ENCODE peak calls at places on chromosomes 1 and 21, in ten cellular contexts. Z is activated naive CD4-positive, alpha-beta T cell; V is activated CD4-positive, alpha-beta T cell treated with anti-CD3 and anti-CD28 coated beads, Interleukin-2, amount 10 ng/mL, durations not matched to agents 7 days and 5 days; Q is tibial artery; M is astrocyte of the hippocampus; L is hippocampal formation; C is glutamatergic neuron; N is NAMALWA; E is left kidney; X is type B pancreatic cell. W is an unnamed sample.

GRCh38 chr1:58934711-58935110 is 150.9 kb upstream of the JUN start:
- DNase-seq in Q (no peak), M (no peak), Z (no peak), N (no peak), L (no peak), X (no peak), C (no peak), E (no peak), V (no peak), W (no peak)

GRCh38 chr1:43653339-43653738 is 3.4 kb downstream of the KDM4A start:
- DNase-seq in Q (no peak), E (peak; percentile 10), Z (no peak), L (peak; percentile 29), C (peak; percentile 39), V (peak; percentile 16), X (no peak), M (peak; percentile 45), N (peak; percentile 60), W (no peak)

GRCh38 chr1:2192031-2192995 is 2.3 kb downstream of the FAAP20 start:
- DNase-seq in L (no peak), C (no peak), Z (no peak), E (no peak), M (peak; percentile 77), V (no peak), Q (no peak), X (no peak), N (no peak), W (no peak)

GRCh38 chr1:236214761-236215160 is 67.0 kb downstream of the ERO1B start:
- DNase-seq in C (no peak), L (no peak), X (no peak), M (no peak), N (no peak), Z (no peak), Q (no peak), V (no peak), E (no peak), W (no peak)

GRCh38 chr1:177959793-177960515 is 9.9 kb downstream of the SEC16B start:
- DNase-seq in V (no peak), Q (no peak), C (no peak), Z (no peak), L (peak; percentile 62), E (peak; percentile 29), M (peak; percentile 61), X (no peak), N (peak; percentile 26), W (no peak)

GRCh38 chr1:10643607-10644306 is 152.7 kb downstream of the CASZ1 start:
- DNase-seq in X (no peak), N (no peak), V (no peak), Z (no peak), E (no peak), C (no peak), Q (no peak), M (no peak), L (no peak), W (no peak)

GRCh38 chr1:26913754-26914619 is at the start of gene NR0B2:
- DNase-seq in L (no peak), N (peak; percentile 46), Q (no peak), X (no peak), Z (no peak), V (no peak), E (peak; percentile 59), C (no peak), M (no peak), W (no peak)

GRCh38 chr1:202551683-202552082 is 158.6 kb downstream of the SYT2 start:
- DNase-seq in E (no peak), C (no peak), V (no peak), X (no peak), N (no peak), L (no peak), Q (no peak), Z (no peak), M (peak; percentile 39), W (no peak)

GRCh38 chr1:160211010-160211790 is 6.0 kb downstream of the PEA15 start:
- DNase-seq in V (no peak), N (no peak), Q (no peak), M (peak; percentile 62), X (no peak), E (peak; percentile 31), Z (no peak), L (peak; percentile 67), C (no peak), W (no peak)

GRCh38 chr1:16187748-16188401 is 24.6 kb downstream of the ARHGEF19 start:
- DNase-seq in N (peak; percentile 90), X (no peak), L (no peak), V (peak; percentile 77), E (peak; percentile 84), Z (peak; percentile 64), Q (peak; percentile 86), M (peak; percentile 96), C (peak; percentile 85), W (peak; percentile 48)

GRCh38 chr1:223125249-223125648 is 17.8 kb downstream of the TLR5 start:
- DNase-seq in Z (no peak), L (no peak), V (no peak), C (no peak), Q (no peak), N (no peak), X (no peak), M (no peak), E (peak; percentile 55), W (no peak)

GRCh38 chr21:38303300-38303699 is 46.5 kb downstream of the KCNJ15 start:
- DNase-seq in L (no peak), M (peak; percentile 75), E (peak; percentile 46), Z (no peak), N (no peak), V (no peak), Q (peak; percentile 93), X (no peak), C (no peak), W (peak; percentile 75)

GRCh38 chr1:204127597-204128242 is 24.1 kb downstream of the ETNK2 start:
- DNase-seq in Q (peak; percentile 87), E (peak; percentile 88), X (no peak), V (no peak), N (peak; percentile 30), Z (no peak), M (peak; percentile 90), C (peak; percentile 79), L (peak; percentile 41), W (peak; percentile 73)

W was measured in dermis microvascular lymphatic vessel endothelial cell.